ENCODE peak calls at places on chromosomes 12 and 14, in six cellular contexts. X is HCT116, G is H1, O is GM12878, M is K562, S is HepG2. E is an unnamed sample.

GRCh38 chr14:72892879-72893635 is 844 bp downstream of the DPF3 start:
- DNase-seq in X (no peak), G (peak), O (no peak), M (peak), S (no peak), E (no peak)

GRCh38 chr14:104895786-104896642 is 28.7 kb upstream of the PLD4 start:
- DNase-seq in X (no peak), G (peak), O (no peak), M (no peak), S (no peak), E (no peak)

GRCh38 chr14:96192975-96193805 is 11.4 kb upstream of the BDKRB2 start:
- DNase-seq in X (no peak), G (no peak), O (no peak), M (no peak), S (no peak), E (no peak)

GRCh38 chr14:32826404-32827082 is 112.1 kb upstream of the NPAS3 start:
- DNase-seq in X (no peak), G (no peak), O (no peak), M (no peak), S (no peak), E (no peak)

GRCh38 chr12:58567189-58567588 is 353.1 kb downstream of the LRIG3 start:
- DNase-seq in X (no peak), G (no peak), O (no peak), M (no peak), S (no peak), E (no peak)

GRCh38 chr12:59928416-59928815 is 332.6 kb downstream of the SLC16A7 start:
- DNase-seq in X (no peak), G (no peak), O (no peak), M (no peak), S (no peak), E (no peak)

GRCh38 chr14:45361727-45362126 is 108.7 kb upstream of the MIS18BP1 start:
- DNase-seq in X (no peak), G (no peak), O (no peak), M (no peak), S (no peak), E (no peak)

GRCh38 chr14:54567224-54567633 is 301 bp downstream of the SAMD4A start:
- DNase-seq in X (no peak), G (peak), O (no peak), M (no peak), S (no peak), E (no peak)

GRCh38 chr12:88062464-88062863 is 33.3 kb upstream of the C12orf50 start:
- DNase-seq in X (no peak), G (no peak), O (peak), M (no peak), S (no peak), E (no peak)

GRCh38 chr12:117854339-117855012 is 114.3 kb downstream of the KSR2 start:
- DNase-seq in X (no peak), G (peak), O (no peak), M (peak), S (peak), E (peak)

GRCh38 chr12:88172844-88173407 is 30.8 kb downstream of the TMTC3 start:
- DNase-seq in X (no peak), G (no peak), O (no peak), M (no peak), S (no peak), E (no peak)

DNA sequence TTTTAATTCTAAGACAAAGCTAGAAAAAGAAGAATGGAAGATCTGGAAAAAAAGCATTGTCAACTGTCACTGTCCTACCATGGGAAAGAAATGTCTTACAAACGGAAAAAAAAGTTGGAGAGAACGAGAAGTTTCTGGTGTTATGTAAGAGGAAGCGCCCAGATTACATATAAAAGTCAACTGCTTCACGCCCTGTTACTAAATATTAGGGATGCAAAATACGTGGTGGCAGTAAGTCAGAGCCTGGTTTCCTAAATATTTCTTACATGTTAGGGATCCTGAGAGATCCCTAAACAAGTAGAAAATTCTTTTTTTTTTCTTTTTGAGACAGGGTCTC is 14.4 kb upstream of the FBXL14 start:
- DNase-seq in X (no peak), G (no peak), O (no peak), M (no peak), S (no peak), E (no peak)
- TF ChIP-seq ZNF274 in X (no peak), G (no peak), O (no peak), M (no peak), S (no peak), E (no peak)

GRCh38 chr14:103702095-103702494 is 13.2 kb downstream of the XRCC3 start:
- DNase-seq in X (no peak), G (no peak), O (no peak), M (no peak), S (no peak), E (no peak)

GRCh38 chr14:103704708-103705107 is 10.5 kb downstream of the XRCC3 start:
- DNase-seq in X (no peak), G (no peak), O (no peak), M (no peak), S (no peak), E (no peak)

GRCh38 chr14:103703433-103704385 is 11.5 kb downstream of the XRCC3 start:
- DNase-seq in X (no peak), G (no peak), O (no peak), M (no peak), S (no peak), E (no peak)

GRCh38 chr14:103700753-103701490 is 14.3 kb downstream of the XRCC3 start:
- DNase-seq in X (no peak), G (no peak), O (no peak), M (no peak), S (no peak), E (no peak)

GRCh38 chr14:103702497-103703432 is 12.5 kb downstream of the XRCC3 start:
- DNase-seq in X (no peak), G (no peak), O (no peak), M (no peak), S (no peak), E (no peak)
- H3K9ac ChIP-seq in X (no peak), G (no peak), O (no peak), M (no peak), S (no peak), E (no peak)

DNA sequence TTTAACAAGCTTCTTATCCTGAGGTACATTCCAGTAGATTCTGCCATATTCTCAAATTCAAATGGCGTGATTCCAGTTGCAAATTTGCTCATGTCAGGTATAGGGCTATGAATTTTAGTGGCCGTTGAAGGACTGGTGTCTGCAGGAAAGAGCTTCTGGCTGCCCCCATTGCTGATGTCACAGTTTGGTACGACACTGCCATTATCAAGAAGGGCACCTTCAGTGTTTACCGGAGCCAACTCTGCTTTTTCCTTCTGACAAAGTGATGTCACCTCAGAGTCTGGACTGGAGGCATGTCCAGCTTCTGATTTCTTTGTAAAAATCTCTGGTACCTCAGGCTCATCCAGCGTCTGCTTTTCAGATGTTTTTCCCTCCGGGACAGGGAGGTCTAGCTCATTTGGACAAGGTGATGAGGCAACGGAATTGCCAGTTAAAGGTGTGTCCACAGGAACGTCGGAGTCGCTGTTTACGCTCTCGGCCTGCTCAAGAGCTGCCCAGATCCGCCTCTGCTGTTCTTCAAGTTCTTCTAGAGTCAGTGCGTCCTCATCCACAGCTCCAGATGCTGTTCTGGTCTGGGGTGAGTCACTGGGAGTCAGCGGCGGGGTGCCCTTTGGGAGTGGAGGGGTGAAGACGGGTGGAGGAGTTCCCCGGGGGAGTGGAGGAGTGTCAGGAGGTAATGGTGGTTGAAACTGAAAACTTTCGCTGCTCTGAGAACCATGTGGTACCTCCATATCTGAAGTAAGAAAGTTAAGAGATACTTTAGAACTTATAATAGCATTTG is 27.0 kb downstream of the ZCCHC8 start:
- DNase-seq in X (no peak), G (no peak), O (peak), M (peak), S (no peak), E (no peak)
- TF ChIP-seq ZNF274 in X (no peak), G (no peak), O (no peak), M (no peak), S (no peak), E (no peak)

DNA sequence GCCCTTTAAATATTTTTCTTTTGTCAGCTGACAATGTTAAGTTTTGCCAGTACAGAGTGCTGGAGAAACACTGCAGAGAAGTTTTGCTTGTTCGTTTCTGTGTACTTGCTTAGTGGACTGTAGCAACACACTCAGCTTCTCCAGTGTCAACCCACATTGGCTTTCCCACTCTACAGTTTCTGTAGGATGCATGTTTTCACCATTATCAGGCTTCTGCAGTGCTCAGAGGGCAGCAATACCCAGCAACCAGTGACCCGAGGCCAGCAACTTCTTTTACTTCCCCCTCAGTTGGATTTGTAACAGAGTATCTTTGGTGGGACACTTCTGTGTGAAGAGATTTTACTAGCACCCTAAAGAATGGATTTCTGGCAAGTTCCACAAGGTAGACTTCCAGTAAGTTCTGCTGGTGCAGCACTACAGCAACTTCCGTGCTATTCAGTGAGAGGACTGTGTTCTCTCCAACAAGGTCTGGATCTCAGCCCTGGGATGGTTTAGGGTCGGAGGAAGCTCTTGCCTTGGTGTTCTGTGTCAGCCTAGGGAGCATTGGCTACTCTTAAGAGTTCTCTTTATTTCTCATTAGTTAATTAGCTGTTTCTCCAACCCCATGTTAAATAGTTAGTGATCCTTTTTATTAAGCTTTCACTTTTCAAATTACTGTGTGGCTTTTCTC is 70.4 kb downstream of the FUT8 start:
- DNase-seq in X (no peak), G (no peak), O (no peak), M (peak), S (no peak), E (no peak)
- H3K9ac ChIP-seq in X (no peak), G (no peak), O (peak), M (no peak), S (no peak), E (no peak)